ENCODE peak calls at places on chromosomes 4 and X, in five cellular contexts. One of them, this sample, is unnamed.

GRCh38 chr4:142030010-142030409 is 393.6 kb downstream of the IL15 start:
- DNase-seq in WERI-Rb-1: no peak
- DNase-seq in kidney: no peak
- DNase-seq in NB4: no peak
- DNase-seq in kidney epithelial cell: no peak
- DNase-seq in this sample: no peak

GRCh38 chr4:82823062-82823461 is 24.5 kb upstream of the SCD5 start:
- DNase-seq in WERI-Rb-1: no peak
- DNase-seq in kidney: no peak
- DNase-seq in NB4: no peak
- DNase-seq in kidney epithelial cell: no peak
- DNase-seq in this sample: no peak

GRCh38 chrX:103211012-103211715 is 3.7 kb upstream of the BEX4 start:
- DNase-seq in WERI-Rb-1: peak
- DNase-seq in kidney: no peak
- DNase-seq in NB4: peak
- DNase-seq in kidney epithelial cell: no peak
- DNase-seq in this sample: no peak

GRCh38 chrX:44997282-44997813 is 124.4 kb downstream of the KDM6A start:
- DNase-seq in WERI-Rb-1: no peak
- DNase-seq in kidney: no peak
- DNase-seq in NB4: peak
- DNase-seq in kidney epithelial cell: no peak
- DNase-seq in this sample: no peak

GRCh38 chr4:112361181-112361791 is 64.1 kb downstream of the ALPK1 start:
- DNase-seq in WERI-Rb-1: peak
- DNase-seq in kidney: no peak
- DNase-seq in NB4: peak
- DNase-seq in kidney epithelial cell: peak
- DNase-seq in this sample: peak

GRCh38 chrX:40152706-40153334 is 55.1 kb upstream of the BCOR start:
- DNase-seq in WERI-Rb-1: peak
- DNase-seq in kidney: peak
- DNase-seq in NB4: peak
- DNase-seq in kidney epithelial cell: no peak
- DNase-seq in this sample: no peak

GRCh38 chr4:155353923-155354540 is 22.7 kb downstream of the MAP9 start:
- DNase-seq in WERI-Rb-1: peak
- DNase-seq in kidney: peak
- DNase-seq in NB4: peak
- DNase-seq in kidney epithelial cell: no peak
- DNase-seq in this sample: peak

GRCh38 chr4:1045193-1045594 is 33.8 kb downstream of the FGFRL1 start:
- DNase-seq in WERI-Rb-1: no peak
- DNase-seq in kidney: peak
- DNase-seq in NB4: no peak
- DNase-seq in kidney epithelial cell: no peak
- DNase-seq in this sample: no peak

GRCh38 chrX:130094712-130095111 is 15.6 kb downstream of the ELF4 start:
- DNase-seq in WERI-Rb-1: no peak
- DNase-seq in kidney: no peak
- DNase-seq in NB4: no peak
- DNase-seq in kidney epithelial cell: no peak
- DNase-seq in this sample: no peak

GRCh38 chr4:147581601-147582350 is 35.4 kb upstream of the TMEM184C start:
- DNase-seq in WERI-Rb-1: no peak
- DNase-seq in kidney: no peak
- DNase-seq in NB4: no peak
- DNase-seq in kidney epithelial cell: no peak
- DNase-seq in this sample: no peak

GRCh38 chr4:88533937-88534750 is 10.6 kb upstream of the PYURF start:
- DNase-seq in WERI-Rb-1: no peak
- DNase-seq in kidney: no peak
- DNase-seq in NB4: no peak
- DNase-seq in kidney epithelial cell: peak
- DNase-seq in this sample: no peak

GRCh38 chr4:6963139-6963611 is 53.5 kb downstream of the TBC1D14 start:
- DNase-seq in WERI-Rb-1: no peak
- DNase-seq in kidney: no peak
- DNase-seq in NB4: peak
- DNase-seq in kidney epithelial cell: no peak
- DNase-seq in this sample: no peak

GRCh38 chr4:152579916-152580315 is 44.0 kb upstream of the FBXW7 start:
- DNase-seq in WERI-Rb-1: no peak
- DNase-seq in kidney: no peak
- DNase-seq in NB4: no peak
- DNase-seq in kidney epithelial cell: no peak
- DNase-seq in this sample: no peak

GRCh38 chr4:183848762-183849161 is 56.3 kb upstream of the STOX2 start:
- DNase-seq in WERI-Rb-1: no peak
- DNase-seq in kidney: no peak
- DNase-seq in NB4: no peak
- DNase-seq in kidney epithelial cell: no peak
- DNase-seq in this sample: no peak

GRCh38 chr4:39614487-39615162 is 24.0 kb downstream of the SMIM14 start:
- DNase-seq in WERI-Rb-1: no peak
- DNase-seq in kidney: no peak
- DNase-seq in NB4: no peak
- DNase-seq in kidney epithelial cell: no peak
- DNase-seq in this sample: no peak

GRCh38 chr4:24704152-24704551 is 91.2 kb upstream of the SOD3 start:
- DNase-seq in WERI-Rb-1: no peak
- DNase-seq in kidney: no peak
- DNase-seq in NB4: no peak
- DNase-seq in kidney epithelial cell: no peak
- DNase-seq in this sample: no peak

GRCh38 chrX:45187731-45188130 is 12.9 kb downstream of the DIPK2B start:
- DNase-seq in WERI-Rb-1: no peak
- DNase-seq in kidney: no peak
- DNase-seq in NB4: no peak
- DNase-seq in kidney epithelial cell: no peak
- DNase-seq in this sample: no peak

GRCh38 chr4:6504900-6505496 is 32.6 kb upstream of the PPP2R2C start:
- DNase-seq in WERI-Rb-1: no peak
- DNase-seq in kidney: no peak
- DNase-seq in NB4: no peak
- DNase-seq in kidney epithelial cell: no peak
- DNase-seq in this sample: no peak

GRCh38 chr4:16505726-16506125 is 279.5 kb upstream of the TAPT1 start:
- DNase-seq in WERI-Rb-1: peak
- DNase-seq in kidney: peak
- DNase-seq in NB4: peak
- DNase-seq in kidney epithelial cell: no peak
- DNase-seq in this sample: no peak

GRCh38 chrX:9257718-9258117 is 207.1 kb upstream of the TBL1X start:
- DNase-seq in WERI-Rb-1: no peak
- DNase-seq in kidney: no peak
- DNase-seq in NB4: no peak
- DNase-seq in kidney epithelial cell: no peak
- DNase-seq in this sample: no peak

GRCh38 chr4:55358668-55359067 is 12.6 kb downstream of the SRD5A3 start:
- DNase-seq in WERI-Rb-1: no peak
- DNase-seq in kidney: no peak
- DNase-seq in NB4: peak
- DNase-seq in kidney epithelial cell: no peak
- DNase-seq in this sample: peak

GRCh38 chr4:98617358-98618047 is 40.9 kb downstream of the TSPAN5 start:
- DNase-seq in WERI-Rb-1: no peak
- DNase-seq in kidney: no peak
- DNase-seq in NB4: no peak
- DNase-seq in kidney epithelial cell: no peak
- DNase-seq in this sample: no peak

GRCh38 chr4:88511236-88511635 is 12.3 kb downstream of the PYURF start:
- DNase-seq in WERI-Rb-1: no peak
- DNase-seq in kidney: no peak
- DNase-seq in NB4: no peak
- DNase-seq in kidney epithelial cell: no peak
- DNase-seq in this sample: no peak

GRCh38 chr4:89724716-89725115 is 112.2 kb downstream of the SNCA start:
- DNase-seq in WERI-Rb-1: no peak
- DNase-seq in kidney: no peak
- DNase-seq in NB4: no peak
- DNase-seq in kidney epithelial cell: peak
- DNase-seq in this sample: peak

GRCh38 chr4:88341227-88342192 is 37.1 kb upstream of the HERC6 start:
- DNase-seq in WERI-Rb-1: no peak
- DNase-seq in kidney: no peak
- DNase-seq in NB4: no peak
- DNase-seq in kidney epithelial cell: peak
- DNase-seq in this sample: peak

GRCh38 chr4:67770422-67770821 is 16.2 kb upstream of the GNRHR start:
- DNase-seq in WERI-Rb-1: peak
- DNase-seq in kidney: no peak
- DNase-seq in NB4: no peak
- DNase-seq in kidney epithelial cell: no peak
- DNase-seq in this sample: no peak

GRCh38 chr4:78242071-78242470 is 184.9 kb downstream of the FRAS1 start:
- DNase-seq in WERI-Rb-1: no peak
- DNase-seq in kidney: no peak
- DNase-seq in NB4: no peak
- DNase-seq in kidney epithelial cell: no peak
- DNase-seq in this sample: no peak

GRCh38 chr4:76147454-76148141 is 599 bp downstream of the NUP54 start:
- DNase-seq in WERI-Rb-1: peak
- DNase-seq in kidney: no peak
- DNase-seq in NB4: peak
- DNase-seq in kidney epithelial cell: peak
- DNase-seq in this sample: peak

GRCh38 chr4:98248984-98249383 is 12.2 kb upstream of the RAP1GDS1 start:
- DNase-seq in WERI-Rb-1: no peak
- DNase-seq in kidney: no peak
- DNase-seq in NB4: no peak
- DNase-seq in kidney epithelial cell: no peak
- DNase-seq in this sample: no peak

GRCh38 chrX:135522878-135523693 is 2.6 kb downstream of the INTS6L start:
- DNase-seq in WERI-Rb-1: no peak
- DNase-seq in kidney: no peak
- DNase-seq in NB4: peak
- DNase-seq in kidney epithelial cell: no peak
- DNase-seq in this sample: no peak

GRCh38 chr4:133151301-133151680 is 2.2 kb downstream of the PCDH10 start:
- DNase-seq in WERI-Rb-1: peak
- DNase-seq in kidney: peak
- DNase-seq in NB4: no peak
- DNase-seq in kidney epithelial cell: no peak
- DNase-seq in this sample: no peak

GRCh38 chrX:123175366-123176122 is 8.5 kb upstream of the GRIA3 start:
- DNase-seq in WERI-Rb-1: no peak
- DNase-seq in kidney: no peak
- DNase-seq in NB4: no peak
- DNase-seq in kidney epithelial cell: no peak
- DNase-seq in this sample: no peak

GRCh38 chrX:123171781-123172180 is 12.3 kb upstream of the GRIA3 start:
- DNase-seq in WERI-Rb-1: no peak
- DNase-seq in kidney: no peak
- DNase-seq in NB4: no peak
- DNase-seq in kidney epithelial cell: no peak
- DNase-seq in this sample: no peak

GRCh38 chrX:123172874-123173273 is 11.2 kb upstream of the GRIA3 start:
- DNase-seq in WERI-Rb-1: no peak
- DNase-seq in kidney: no peak
- DNase-seq in NB4: no peak
- DNase-seq in kidney epithelial cell: no peak
- DNase-seq in this sample: no peak

GRCh38 chrX:123169247-123169901 is 14.7 kb upstream of the GRIA3 start:
- DNase-seq in WERI-Rb-1: no peak
- DNase-seq in kidney: no peak
- DNase-seq in NB4: no peak
- DNase-seq in kidney epithelial cell: peak
- DNase-seq in this sample: no peak

GRCh38 chrX:123173833-123174232 is 10.2 kb upstream of the GRIA3 start:
- DNase-seq in WERI-Rb-1: no peak
- DNase-seq in kidney: no peak
- DNase-seq in NB4: peak
- DNase-seq in kidney epithelial cell: no peak
- DNase-seq in this sample: no peak
- TF ChIP-seq CTCF in WERI-Rb-1: peak
- TF ChIP-seq CTCF in kidney: peak
- TF ChIP-seq CTCF in NB4: peak
- TF ChIP-seq CTCF in kidney epithelial cell: peak
- TF ChIP-seq CTCF in this sample: peak

DNA sequence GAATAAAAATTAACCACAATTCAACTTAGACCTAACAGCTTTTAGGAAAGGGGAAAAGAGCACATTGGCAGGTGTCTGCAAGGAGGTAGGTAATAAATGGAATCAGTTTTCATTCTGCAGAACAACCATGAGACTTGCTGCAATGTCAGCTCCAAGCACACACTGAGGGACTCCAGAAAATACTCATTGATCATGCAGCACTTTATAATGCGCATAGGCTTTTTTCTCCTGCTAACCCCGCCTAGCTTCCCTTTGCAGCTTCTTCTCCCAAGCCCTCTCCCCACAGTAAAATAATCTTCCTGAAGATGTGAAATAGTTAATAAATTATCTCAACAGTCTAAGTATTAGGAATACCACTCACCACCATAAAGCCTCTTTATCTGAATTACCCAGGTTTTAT is 36.9 kb downstream of the ANKRD17 start:
- DNase-seq in WERI-Rb-1: no peak
- DNase-seq in kidney: no peak
- DNase-seq in NB4: no peak
- DNase-seq in kidney epithelial cell: no peak
- DNase-seq in this sample: no peak
- H3K4me3 ChIP-seq in WERI-Rb-1: peak
- H3K4me3 ChIP-seq in kidney: no peak
- H3K4me3 ChIP-seq in NB4: peak
- H3K4me3 ChIP-seq in kidney epithelial cell: no peak
- H3K4me3 ChIP-seq in this sample: peak

GRCh38 chrX:68989865-68990606 is 161.2 kb downstream of the EFNB1 start:
- DNase-seq in WERI-Rb-1: no peak
- DNase-seq in kidney: peak
- DNase-seq in NB4: no peak
- DNase-seq in kidney epithelial cell: peak
- DNase-seq in this sample: peak
- TF ChIP-seq CTCF in WERI-Rb-1: no peak
- TF ChIP-seq CTCF in kidney: no peak
- TF ChIP-seq CTCF in NB4: no peak
- TF ChIP-seq CTCF in kidney epithelial cell: no peak
- TF ChIP-seq CTCF in this sample: no peak

GRCh38 chrX:46326161-46326560 is 219.1 kb downstream of the ZNF674 start:
- DNase-seq in WERI-Rb-1: no peak
- DNase-seq in kidney: no peak
- DNase-seq in NB4: no peak
- DNase-seq in kidney epithelial cell: no peak
- DNase-seq in this sample: no peak

GRCh38 chrX:46328133-46328532 is 217.1 kb downstream of the ZNF674 start:
- DNase-seq in WERI-Rb-1: no peak
- DNase-seq in kidney: no peak
- DNase-seq in NB4: no peak
- DNase-seq in kidney epithelial cell: no peak
- DNase-seq in this sample: no peak

GRCh38 chrX:46330513-46330912 is 214.7 kb downstream of the ZNF674 start:
- DNase-seq in WERI-Rb-1: no peak
- DNase-seq in kidney: no peak
- DNase-seq in NB4: no peak
- DNase-seq in kidney epithelial cell: no peak
- DNase-seq in this sample: no peak

GRCh38 chrX:46325312-46325877 is 219.8 kb downstream of the ZNF674 start:
- DNase-seq in WERI-Rb-1: no peak
- DNase-seq in kidney: peak
- DNase-seq in NB4: no peak
- DNase-seq in kidney epithelial cell: peak
- DNase-seq in this sample: peak

GRCh38 chrX:46327229-46328081 is 217.8 kb downstream of the ZNF674 start:
- DNase-seq in WERI-Rb-1: no peak
- DNase-seq in kidney: peak
- DNase-seq in NB4: no peak
- DNase-seq in kidney epithelial cell: peak
- DNase-seq in this sample: peak
- H3K4me3 ChIP-seq in WERI-Rb-1: no peak
- H3K4me3 ChIP-seq in kidney: peak
- H3K4me3 ChIP-seq in NB4: no peak
- H3K4me3 ChIP-seq in kidney epithelial cell: peak
- H3K4me3 ChIP-seq in this sample: peak

This sample was measured in retinal pigment epithelial cell.